ENCODE peak calls at places on chromosomes 7 and 10, in seven cellular contexts. M is EL, E is left lung, R is mesothelial cell of epicardium, J is hypothalamus, A is GM12864, Z is neural progenitor cell. G is an unnamed sample.
A peak's percentile ranks its signal among the peaks of the same experiment; 100 is the strongest.

GRCh38 chr10:63553031-63553430 is 31.8 kb downstream of the REEP3 start:
- DNase-seq in M (peak; percentile 85), E (no peak), R (no peak), J (no peak), A (no peak), Z (no peak), G (peak; percentile 74)

GRCh38 chr7:110839866-110840265 is 251.1 kb upstream of the LRRN3 start:
- DNase-seq in M (peak; percentile 13), E (no peak), R (no peak), J (no peak), A (no peak), Z (peak; percentile 28), G (no peak)

GRCh38 chr7:112337892-112338291 is 112.4 kb upstream of the IFRD1 start:
- DNase-seq in M (no peak), E (no peak), R (no peak), J (no peak), A (no peak), Z (no peak), G (no peak)

GRCh38 chr7:125357681-125358440 is 428.2 kb upstream of the POT1 start:
- DNase-seq in M (no peak), E (no peak), R (no peak), J (no peak), A (no peak), Z (no peak), G (no peak)

GRCh38 chr7:155130493-155130892 is 60.4 kb downstream of the HTR5A start:
- DNase-seq in M (no peak), E (no peak), R (no peak), J (no peak), A (no peak), Z (no peak), G (no peak)

GRCh38 chr7:90262438-90262837 is 17.5 kb downstream of the CFAP69 start:
- DNase-seq in M (peak; percentile 21), E (no peak), R (no peak), J (no peak), A (no peak), Z (peak; percentile 19), G (no peak)

GRCh38 chr10:107859065-107859464 is 694.6 kb upstream of the SORCS1 start:
- DNase-seq in M (no peak), E (no peak), R (no peak), J (no peak), A (no peak), Z (no peak), G (no peak)

GRCh38 chr10:75402486-75403143 is 1.1 kb upstream of the ZNF503 start:
- DNase-seq in M (no peak), E (peak; percentile 45), R (peak; percentile 56), J (no peak), A (no peak), Z (peak; percentile 76), G (peak; percentile 80)

GRCh38 chr7:90067171-90067570 is 87.1 kb upstream of the STEAP1 start:
- DNase-seq in M (no peak), E (no peak), R (no peak), J (no peak), A (no peak), Z (no peak), G (no peak)

GRCh38 chr10:131797626-131798025 is 103.2 kb upstream of the PPP2R2D start:
- DNase-seq in M (no peak), E (no peak), R (no peak), J (no peak), A (no peak), Z (no peak), G (no peak)

GRCh38 chr10:49396666-49396999 is 744 bp upstream of the DRGX start:
- DNase-seq in M (no peak), E (no peak), R (no peak), J (no peak), A (no peak), Z (no peak), G (no peak)

GRCh38 chr7:108454674-108455523 is 1.3 kb downstream of the NRCAM start:
- DNase-seq in M (peak; percentile 34), E (no peak), R (no peak), J (no peak), A (no peak), Z (peak; percentile 70), G (no peak)

GRCh38 chr10:20457656-20458055 is 439.5 kb downstream of the NEBL start:
- DNase-seq in M (no peak), E (no peak), R (no peak), J (no peak), A (no peak), Z (no peak), G (no peak)

GRCh38 chr10:5811387-5811821 is 1.8 kb downstream of the GDI2 start:
- DNase-seq in M (peak; percentile 56), E (no peak), R (no peak), J (no peak), A (no peak), Z (peak; percentile 77), G (no peak)

GRCh38 chr7:158616050-158616449 is 28.4 kb upstream of the PTPRN2 start:
- DNase-seq in M (no peak), E (no peak), R (no peak), J (no peak), A (no peak), Z (no peak), G (no peak)

GRCh38 chr10:71246591-71247143 is 34.3 kb downstream of the UNC5B start:
- DNase-seq in M (no peak), E (peak; percentile 69), R (no peak), J (no peak), A (no peak), Z (no peak), G (peak; percentile 69)

GRCh38 chr10:21769041-21769440 is 234.5 kb downstream of the DNAJC1 start:
- DNase-seq in M (no peak), E (no peak), R (no peak), J (no peak), A (no peak), Z (no peak), G (no peak)

GRCh38 chr10:87053121-87053520 is 33.0 kb downstream of the FAM25A start:
- DNase-seq in M (no peak), E (no peak), R (no peak), J (no peak), A (no peak), Z (no peak), G (no peak)

GRCh38 chr10:99844433-99844955 is 62.1 kb downstream of the ABCC2 start:
- DNase-seq in M (no peak), E (no peak), R (no peak), J (no peak), A (no peak), Z (no peak), G (no peak)

GRCh38 chr7:99693427-99694200 is 13.8 kb upstream of the CYP3A5 start:
- DNase-seq in M (no peak), E (peak; percentile 50), R (peak; percentile 31), J (no peak), A (no peak), Z (peak; percentile 82), G (no peak)

GRCh38 chr10:74244097-74244685 is 93.2 kb downstream of the ADK start:
- DNase-seq in M (peak; percentile 48), E (no peak), R (no peak), J (no peak), A (peak; percentile 10), Z (peak; percentile 46), G (no peak)

GRCh38 chr7:130151591-130152269 is 53.5 kb downstream of the TMEM209 start:
- DNase-seq in M (peak; percentile 16), E (no peak), R (no peak), J (no peak), A (no peak), Z (no peak), G (no peak)

GRCh38 chr7:26198133-26198780 is 2.3 kb downstream of the HNRNPA2B1 start:
- DNase-seq in M (peak; percentile 45), E (no peak), R (no peak), J (no peak), A (no peak), Z (peak; percentile 30), G (no peak)

GRCh38 chr7:64947252-64948000 is 43.4 kb downstream of the ZNF117 start:
- DNase-seq in M (no peak), E (no peak), R (no peak), J (no peak), A (no peak), Z (peak; percentile 35), G (no peak)

GRCh38 chr7:114889646-114890285 is 32.1 kb upstream of the MDFIC start:
- DNase-seq in M (peak; percentile 91), E (no peak), R (no peak), J (no peak), A (peak; percentile 2), Z (no peak), G (peak; percentile 87)

GRCh38 chr7:36148422-36149065 is 4.5 kb upstream of the EEPD1 start:
- DNase-seq in M (no peak), E (no peak), R (no peak), J (no peak), A (no peak), Z (no peak), G (no peak)

GRCh38 chr10:100038561-100039071 is 28.9 kb upstream of the DNMBP start:
- DNase-seq in M (no peak), E (no peak), R (no peak), J (no peak), A (no peak), Z (no peak), G (no peak)

GRCh38 chr7:61111-61510 is 131.3 kb upstream of the FAM20C start:
- DNase-seq in M (no peak), E (no peak), R (peak; percentile 12), J (no peak), A (no peak), Z (no peak), G (no peak)

GRCh38 chr7:47720141-47720906 is 138.4 kb upstream of the TNS3 start:
- DNase-seq in M (peak; percentile 42), E (no peak), R (peak; percentile 61), J (no peak), A (no peak), Z (no peak), G (peak; percentile 17)

GRCh38 chr7:4958477-4959301 is at the start of gene MMD2:
- DNase-seq in M (no peak), E (no peak), R (no peak), J (no peak), A (no peak), Z (peak; percentile 70), G (no peak)

GRCh38 chr7:75957021-75957736 is 37.2 kb downstream of the TMEM120A start:
- DNase-seq in M (no peak), E (peak; percentile 79), R (no peak), J (no peak), A (no peak), Z (peak; percentile 59), G (no peak)

GRCh38 chr7:44607141-44608068 is 978 bp downstream of the OGDH start:
- DNase-seq in M (peak; percentile 8), E (no peak), R (no peak), J (no peak), A (no peak), Z (no peak), G (no peak)

GRCh38 chr10:16967000-16967865 is 150.0 kb upstream of the RSU1 start:
- DNase-seq in M (peak; percentile 53), E (no peak), R (no peak), J (no peak), A (no peak), Z (no peak), G (no peak)

GRCh38 chr10:4013651-4014085 is 228.7 kb upstream of the KLF6 start:
- DNase-seq in M (no peak), E (no peak), R (no peak), J (no peak), A (peak; percentile 24), Z (no peak), G (no peak)

GRCh38 chr7:130732980-130733865 is 784 bp downstream of the KLF14 start:
- DNase-seq in M (peak; percentile 4), E (peak; percentile 36), R (peak; percentile 19), J (no peak), A (no peak), Z (peak; percentile 70), G (peak; percentile 9)

GRCh38 chr7:90710466-90710850 is 114.3 kb downstream of the CDK14 start:
- DNase-seq in M (no peak), E (no peak), R (no peak), J (no peak), A (no peak), Z (no peak), G (no peak)

GRCh38 chr10:117987242-117987909 is 59.4 kb downstream of the RAB11FIP2 start:
- DNase-seq in M (no peak), E (no peak), R (no peak), J (no peak), A (no peak), Z (no peak), G (no peak)

GRCh38 chr7:27143022-27143949 is at the start of gene HOXA5:
- DNase-seq in M (peak; percentile 83), E (no peak), R (peak; percentile 83), J (no peak), A (no peak), Z (peak; percentile 90), G (peak; percentile 100)

G was measured in NCI-H226.